ENCODE peak calls at places on chromosomes 3 and 15, in five cellular contexts. One of them, this sample, is unnamed.

GRCh38 chr3:46668591-46668990 is 24.9 kb downstream of the ALS2CL start:
- DNase-seq in aorta: no peak
- DNase-seq in effector CD4-positive, alpha-beta T cell: no peak
- DNase-seq in ascending aorta: peak
- DNase-seq in T follicular helper cell: no peak
- DNase-seq in this sample: no peak

GRCh38 chr3:69107841-69108240 is 14.6 kb downstream of the LMOD3 start:
- DNase-seq in aorta: no peak
- DNase-seq in effector CD4-positive, alpha-beta T cell: no peak
- DNase-seq in ascending aorta: no peak
- DNase-seq in T follicular helper cell: no peak
- DNase-seq in this sample: no peak

GRCh38 chr15:91985297-91985696 is 131.8 kb downstream of the SLCO3A1 start:
- DNase-seq in aorta: no peak
- DNase-seq in effector CD4-positive, alpha-beta T cell: no peak
- DNase-seq in ascending aorta: no peak
- DNase-seq in T follicular helper cell: no peak
- DNase-seq in this sample: no peak

GRCh38 chr15:40320931-40321371 is 2.5 kb upstream of the INAFM2 start:
- DNase-seq in aorta: peak
- DNase-seq in effector CD4-positive, alpha-beta T cell: peak
- DNase-seq in ascending aorta: no peak
- DNase-seq in T follicular helper cell: peak
- DNase-seq in this sample: no peak

GRCh38 chr3:58384381-58385090 is 49.1 kb downstream of the PDHB start:
- DNase-seq in aorta: no peak
- DNase-seq in effector CD4-positive, alpha-beta T cell: no peak
- DNase-seq in ascending aorta: no peak
- DNase-seq in T follicular helper cell: no peak
- DNase-seq in this sample: no peak

GRCh38 chr15:43168192-43169107 is 16.8 kb upstream of the CCNDBP1 start:
- DNase-seq in aorta: no peak
- DNase-seq in effector CD4-positive, alpha-beta T cell: no peak
- DNase-seq in ascending aorta: no peak
- DNase-seq in T follicular helper cell: no peak
- DNase-seq in this sample: peak

GRCh38 chr3:154850921-154851320 is 229.2 kb upstream of the MME start:
- DNase-seq in aorta: no peak
- DNase-seq in effector CD4-positive, alpha-beta T cell: no peak
- DNase-seq in ascending aorta: no peak
- DNase-seq in T follicular helper cell: no peak
- DNase-seq in this sample: no peak

GRCh38 chr3:12363397-12364195 is 74.7 kb downstream of the PPARG start:
- DNase-seq in aorta: no peak
- DNase-seq in effector CD4-positive, alpha-beta T cell: no peak
- DNase-seq in ascending aorta: no peak
- DNase-seq in T follicular helper cell: no peak
- DNase-seq in this sample: peak

GRCh38 chr3:49132437-49133225 is at the start of gene LAMB2:
- DNase-seq in aorta: peak
- DNase-seq in effector CD4-positive, alpha-beta T cell: no peak
- DNase-seq in ascending aorta: no peak
- DNase-seq in T follicular helper cell: no peak
- DNase-seq in this sample: peak

GRCh38 chr3:125334675-125335560 is 40.2 kb downstream of the ZNF148 start:
- DNase-seq in aorta: no peak
- DNase-seq in effector CD4-positive, alpha-beta T cell: no peak
- DNase-seq in ascending aorta: no peak
- DNase-seq in T follicular helper cell: no peak
- DNase-seq in this sample: no peak

GRCh38 chr3:19972056-19972455 is 25.2 kb downstream of the RAB5A start:
- DNase-seq in aorta: no peak
- DNase-seq in effector CD4-positive, alpha-beta T cell: no peak
- DNase-seq in ascending aorta: no peak
- DNase-seq in T follicular helper cell: no peak
- DNase-seq in this sample: no peak

GRCh38 chr3:38582941-38583645 is 66.4 kb downstream of the SCN5A start:
- DNase-seq in aorta: no peak
- DNase-seq in effector CD4-positive, alpha-beta T cell: no peak
- DNase-seq in ascending aorta: no peak
- DNase-seq in T follicular helper cell: no peak
- DNase-seq in this sample: no peak

GRCh38 chr3:188605960-188606359 is 452.0 kb downstream of the LPP start:
- DNase-seq in aorta: no peak
- DNase-seq in effector CD4-positive, alpha-beta T cell: no peak
- DNase-seq in ascending aorta: no peak
- DNase-seq in T follicular helper cell: no peak
- DNase-seq in this sample: no peak